ENCODE peak calls at places on chromosomes 7 and 10, in four cellular contexts. One of them, this sample, is unnamed.
A peak's percentile ranks its signal among the peaks of the same experiment; 100 is the strongest.

GRCh38 chr10:69045441-69046300 is 42.2 kb upstream of the SRGN start:
- DNase-seq in thyroid gland: peak; percentile 36
- DNase-seq in left ventricle myocardium superior: no peak
- DNase-seq in stimulated activated naive CD4-positive, alpha-beta T cell: peak; percentile 28
- DNase-seq in this sample: no peak

GRCh38 chr10:117366741-117367140 is 8.5 kb downstream of the PDZD8 start:
- DNase-seq in thyroid gland: no peak
- DNase-seq in left ventricle myocardium superior: no peak
- DNase-seq in stimulated activated naive CD4-positive, alpha-beta T cell: no peak
- DNase-seq in this sample: no peak

GRCh38 chr7:34564091-34564490 is 93.9 kb upstream of the NPSR1 start:
- DNase-seq in thyroid gland: no peak
- DNase-seq in left ventricle myocardium superior: no peak
- DNase-seq in stimulated activated naive CD4-positive, alpha-beta T cell: no peak
- DNase-seq in this sample: no peak

GRCh38 chr7:42471573-42472174 is 234.7 kb upstream of the GLI3 start:
- DNase-seq in thyroid gland: no peak
- DNase-seq in left ventricle myocardium superior: no peak
- DNase-seq in stimulated activated naive CD4-positive, alpha-beta T cell: no peak
- DNase-seq in this sample: no peak

GRCh38 chr7:45143616-45144015 is 14.0 kb upstream of the RAMP3 start:
- DNase-seq in thyroid gland: no peak
- DNase-seq in left ventricle myocardium superior: no peak
- DNase-seq in stimulated activated naive CD4-positive, alpha-beta T cell: no peak
- DNase-seq in this sample: no peak

GRCh38 chr10:77774940-77775391 is 137.4 kb upstream of the KCNMA1 start:
- DNase-seq in thyroid gland: no peak
- DNase-seq in left ventricle myocardium superior: no peak
- DNase-seq in stimulated activated naive CD4-positive, alpha-beta T cell: no peak
- DNase-seq in this sample: no peak

GRCh38 chr7:99525713-99526440 is 21.4 kb downstream of the ZKSCAN5 start:
- DNase-seq in thyroid gland: no peak
- DNase-seq in left ventricle myocardium superior: no peak
- DNase-seq in stimulated activated naive CD4-positive, alpha-beta T cell: peak; percentile 3
- DNase-seq in this sample: peak; percentile 33

GRCh38 chr10:84540617-84541288 is 212.4 kb downstream of the CCSER2 start:
- DNase-seq in thyroid gland: peak; percentile 70
- DNase-seq in left ventricle myocardium superior: peak; percentile 76
- DNase-seq in stimulated activated naive CD4-positive, alpha-beta T cell: no peak
- DNase-seq in this sample: peak; percentile 76

GRCh38 chr10:75261813-75262725 is 26.3 kb upstream of the COMTD1 start:
- DNase-seq in thyroid gland: no peak
- DNase-seq in left ventricle myocardium superior: no peak
- DNase-seq in stimulated activated naive CD4-positive, alpha-beta T cell: no peak
- DNase-seq in this sample: peak; percentile 37

GRCh38 chr7:85023066-85023687 is 163.7 kb downstream of the SEMA3D start:
- DNase-seq in thyroid gland: peak; percentile 4
- DNase-seq in left ventricle myocardium superior: no peak
- DNase-seq in stimulated activated naive CD4-positive, alpha-beta T cell: peak; percentile 7
- DNase-seq in this sample: peak; percentile 21

This sample was measured in WERI-Rb-1.